ENCODE peak calls at places on chromosome 1, in six cellular contexts. One of them, this sample, is unnamed.
A peak's percentile ranks its signal among the peaks of the same experiment; 100 is the strongest.

GRCh38 chr1:201713093-201713810 is 115.7 kb upstream of the IPO9 start:
- DNase-seq in neural crest cell: no peak
- DNase-seq in NCI-H1417: no peak
- DNase-seq in stimulated activated CD8-positive, alpha-beta memory T cell treated with anti-CD3 and anti-CD28 coated beads, Interleukin-12 subunit alpha, Interleukin-12 subunit beta, amount 100 ng/mL, for 4 hours: no peak
- DNase-seq in PC-3: peak; percentile 95
- DNase-seq in activated T-helper 1 cell treated with anti-CD3 and anti-CD28 coated beads, Interleukin-2, amount 50 U/mL, for 16 hours: no peak
- DNase-seq in this sample: no peak

GRCh38 chr1:3030663-3031381 is 9.6 kb downstream of the ACTRT2 start:
- DNase-seq in NCI-H1417: no peak
- DNase-seq in activated T-helper 1 cell treated with anti-CD3 and anti-CD28 coated beads, Interleukin-2, amount 50 U/mL, for 16 hours: no peak
- DNase-seq in neural crest cell: no peak
- DNase-seq in PC-3: no peak
- DNase-seq in stimulated activated CD8-positive, alpha-beta memory T cell treated with anti-CD3 and anti-CD28 coated beads, Interleukin-12 subunit alpha, Interleukin-12 subunit beta, amount 100 ng/mL, for 4 hours: no peak
- DNase-seq in this sample: no peak

GRCh38 chr1:31811605-31812004 is 4.2 kb downstream of the SPOCD1 start:
- DNase-seq in stimulated activated CD8-positive, alpha-beta memory T cell treated with anti-CD3 and anti-CD28 coated beads, Interleukin-12 subunit alpha, Interleukin-12 subunit beta, amount 100 ng/mL, for 4 hours: no peak
- DNase-seq in activated T-helper 1 cell treated with anti-CD3 and anti-CD28 coated beads, Interleukin-2, amount 50 U/mL, for 16 hours: no peak
- DNase-seq in NCI-H1417: peak; percentile 94
- DNase-seq in neural crest cell: peak; percentile 46
- DNase-seq in PC-3: no peak
- DNase-seq in this sample: peak; percentile 92

GRCh38 chr1:223143760-223144248 is 756 bp upstream of the TLR5 start:
- DNase-seq in stimulated activated CD8-positive, alpha-beta memory T cell treated with anti-CD3 and anti-CD28 coated beads, Interleukin-12 subunit alpha, Interleukin-12 subunit beta, amount 100 ng/mL, for 4 hours: no peak
- DNase-seq in neural crest cell: no peak
- DNase-seq in PC-3: no peak
- DNase-seq in NCI-H1417: peak; percentile 94
- DNase-seq in activated T-helper 1 cell treated with anti-CD3 and anti-CD28 coated beads, Interleukin-2, amount 50 U/mL, for 16 hours: no peak
- DNase-seq in this sample: no peak

GRCh38 chr1:4025752-4026151 is 125.7 kb upstream of the C1orf174 start:
- DNase-seq in stimulated activated CD8-positive, alpha-beta memory T cell treated with anti-CD3 and anti-CD28 coated beads, Interleukin-12 subunit alpha, Interleukin-12 subunit beta, amount 100 ng/mL, for 4 hours: no peak
- DNase-seq in activated T-helper 1 cell treated with anti-CD3 and anti-CD28 coated beads, Interleukin-2, amount 50 U/mL, for 16 hours: no peak
- DNase-seq in NCI-H1417: no peak
- DNase-seq in PC-3: no peak
- DNase-seq in neural crest cell: no peak
- DNase-seq in this sample: no peak

GRCh38 chr1:3049164-3049563 is 19.8 kb upstream of the PRDM16 start:
- DNase-seq in stimulated activated CD8-positive, alpha-beta memory T cell treated with anti-CD3 and anti-CD28 coated beads, Interleukin-12 subunit alpha, Interleukin-12 subunit beta, amount 100 ng/mL, for 4 hours: no peak
- DNase-seq in neural crest cell: no peak
- DNase-seq in activated T-helper 1 cell treated with anti-CD3 and anti-CD28 coated beads, Interleukin-2, amount 50 U/mL, for 16 hours: no peak
- DNase-seq in PC-3: no peak
- DNase-seq in NCI-H1417: no peak
- DNase-seq in this sample: no peak

GRCh38 chr1:220119043-220119512 is 25.1 kb downstream of the IARS2 start:
- DNase-seq in neural crest cell: no peak
- DNase-seq in PC-3: no peak
- DNase-seq in activated T-helper 1 cell treated with anti-CD3 and anti-CD28 coated beads, Interleukin-2, amount 50 U/mL, for 16 hours: no peak
- DNase-seq in stimulated activated CD8-positive, alpha-beta memory T cell treated with anti-CD3 and anti-CD28 coated beads, Interleukin-12 subunit alpha, Interleukin-12 subunit beta, amount 100 ng/mL, for 4 hours: no peak
- DNase-seq in NCI-H1417: no peak
- DNase-seq in this sample: no peak

GRCh38 chr1:236280438-236281285 is 1.1 kb downstream of the ERO1B start:
- DNase-seq in neural crest cell: no peak
- DNase-seq in PC-3: peak; percentile 11
- DNase-seq in NCI-H1417: peak; percentile 88
- DNase-seq in stimulated activated CD8-positive, alpha-beta memory T cell treated with anti-CD3 and anti-CD28 coated beads, Interleukin-12 subunit alpha, Interleukin-12 subunit beta, amount 100 ng/mL, for 4 hours: peak; percentile 5
- DNase-seq in activated T-helper 1 cell treated with anti-CD3 and anti-CD28 coated beads, Interleukin-2, amount 50 U/mL, for 16 hours: no peak
- DNase-seq in this sample: no peak

GRCh38 chr1:85109475-85109874 is 61.2 kb upstream of the MCOLN3 start:
- DNase-seq in neural crest cell: peak; percentile 19
- DNase-seq in NCI-H1417: peak; percentile 87
- DNase-seq in activated T-helper 1 cell treated with anti-CD3 and anti-CD28 coated beads, Interleukin-2, amount 50 U/mL, for 16 hours: peak; percentile 2
- DNase-seq in stimulated activated CD8-positive, alpha-beta memory T cell treated with anti-CD3 and anti-CD28 coated beads, Interleukin-12 subunit alpha, Interleukin-12 subunit beta, amount 100 ng/mL, for 4 hours: no peak
- DNase-seq in PC-3: peak; percentile 79
- DNase-seq in this sample: no peak

GRCh38 chr1:2589331-2590232 is 3.0 kb downstream of the PRXL2B start:
- DNase-seq in PC-3: no peak
- DNase-seq in NCI-H1417: no peak
- DNase-seq in stimulated activated CD8-positive, alpha-beta memory T cell treated with anti-CD3 and anti-CD28 coated beads, Interleukin-12 subunit alpha, Interleukin-12 subunit beta, amount 100 ng/mL, for 4 hours: no peak
- DNase-seq in neural crest cell: no peak
- DNase-seq in activated T-helper 1 cell treated with anti-CD3 and anti-CD28 coated beads, Interleukin-2, amount 50 U/mL, for 16 hours: no peak
- DNase-seq in this sample: no peak

This sample was measured in vagina.